ENCODE peak calls at places on chromosomes 6 and 20, in seven cellular contexts. W, F, D, Q, K, L and T are unnamed samples.

GRCh38 chr6:15327271-15327670 is 81.4 kb downstream of the JARID2 start:
- DNase-seq in W (peak; percentile 23), F (no peak), D (no peak), Q (no peak), K (no peak), L (peak; percentile 23), T (peak; percentile 31)

GRCh38 chr6:21949211-21949801 is 347.5 kb downstream of the PRL start:
- DNase-seq in W (no peak), F (no peak), D (no peak), Q (no peak), K (no peak), L (no peak), T (no peak)

GRCh38 chr20:48656661-48657211 is 171.1 kb downstream of the PREX1 start:
- DNase-seq in W (peak; percentile 35), F (peak; percentile 85), D (peak; percentile 95), Q (no peak), K (peak; percentile 97), L (no peak), T (no peak)

GRCh38 chr20:21048841-21049273 is 57.3 kb downstream of the LINC00237 start:
- DNase-seq in W (peak; percentile 58), F (peak; percentile 24), D (peak; percentile 13), Q (no peak), K (no peak), L (no peak), T (no peak)

GRCh38 chr6:164085086-164085485 is 670.6 kb downstream of the QKI start:
- DNase-seq in W (no peak), F (peak; percentile 80), D (peak; percentile 90), Q (no peak), K (no peak), L (no peak), T (peak; percentile 27)

GRCh38 chr20:47727909-47728361 is 57.3 kb downstream of the SULF2 start:
- DNase-seq in W (no peak), F (peak; percentile 29), D (peak; percentile 31), Q (no peak), K (peak; percentile 43), L (no peak), T (no peak)

GRCh38 chr6:28615955-28616747 is 90.5 kb downstream of the GPX5 start:
- DNase-seq in W (no peak), F (no peak), D (no peak), Q (no peak), K (no peak), L (no peak), T (no peak)

GRCh38 chr6:155171109-155171746 is 92.6 kb upstream of the CLDN20 start:
- DNase-seq in W (no peak), F (no peak), D (peak; percentile 19), Q (peak; percentile 85), K (peak; percentile 47), L (peak; percentile 96), T (peak; percentile 33)

GRCh38 chr6:163240556-163240955 is 174.0 kb upstream of the QKI start:
- DNase-seq in W (no peak), F (no peak), D (no peak), Q (no peak), K (no peak), L (no peak), T (no peak)

GRCh38 chr6:121430514-121431460 is 4.7 kb upstream of the GJA1 start:
- DNase-seq in W (no peak), F (no peak), D (peak; percentile 45), Q (no peak), K (peak; percentile 69), L (peak; percentile 63), T (peak; percentile 21)

GRCh38 chr6:43877463-43878126 is 107.6 kb downstream of the VEGFA start:
- DNase-seq in W (no peak), F (no peak), D (no peak), Q (no peak), K (no peak), L (no peak), T (no peak)

GRCh38 chr6:34871853-34872252 is 16.0 kb downstream of the TAF11 start:
- DNase-seq in W (no peak), F (no peak), D (no peak), Q (no peak), K (no peak), L (no peak), T (no peak)

GRCh38 chr6:136784910-136785746 is 7.1 kb downstream of the MAP3K5 start:
- DNase-seq in W (peak; percentile 59), F (peak; percentile 25), D (peak; percentile 41), Q (no peak), K (no peak), L (peak; percentile 34), T (no peak)

GRCh38 chr6:111852704-111853103 is 20.5 kb downstream of the FYN start:
- DNase-seq in W (no peak), F (no peak), D (peak; percentile 8), Q (peak; percentile 50), K (no peak), L (peak; percentile 10), T (peak; percentile 30)

GRCh38 chr6:129882510-129883023 is 21.5 kb upstream of the TMEM244 start:
- DNase-seq in W (no peak), F (no peak), D (no peak), Q (no peak), K (no peak), L (no peak), T (no peak)

GRCh38 chr6:45327956-45328522 is at the start of gene RUNX2:
- DNase-seq in W (no peak), F (no peak), D (peak; percentile 39), Q (peak; percentile 44), K (no peak), L (peak; percentile 69), T (no peak)

GRCh38 chr6:42007753-42008528 is 42.4 kb upstream of the TAF8 start:
- DNase-seq in W (no peak), F (no peak), D (no peak), Q (no peak), K (no peak), L (no peak), T (no peak)

GRCh38 chr20:38725959-38726848 is 1.9 kb downstream of the SLC32A1 start:
- DNase-seq in W (peak; percentile 68), F (no peak), D (no peak), Q (no peak), K (no peak), L (no peak), T (no peak)

GRCh38 chr6:144264270-144265060 is 20.7 kb upstream of the UTRN start:
- DNase-seq in W (peak; percentile 33), F (no peak), D (no peak), Q (peak; percentile 87), K (no peak), L (peak; percentile 93), T (no peak)

GRCh38 chr6:63425493-63425892 is 105.7 kb upstream of the LGSN start:
- DNase-seq in W (no peak), F (no peak), D (no peak), Q (no peak), K (no peak), L (no peak), T (no peak)

GRCh38 chr20:34515484-34516037 is 661 bp upstream of the DYNLRB1 start:
- DNase-seq in W (peak; percentile 80), F (peak; percentile 65), D (no peak), Q (peak; percentile 42), K (peak; percentile 59), L (peak; percentile 74), T (peak; percentile 58)

GRCh38 chr6:111478749-111479148 is 4.3 kb downstream of the REV3L start:
- DNase-seq in W (no peak), F (no peak), D (peak; percentile 16), Q (no peak), K (peak; percentile 65), L (peak; percentile 68), T (peak; percentile 15)

GRCh38 chr6:43941174-43941573 is 171.2 kb downstream of the VEGFA start:
- DNase-seq in W (no peak), F (no peak), D (no peak), Q (no peak), K (no peak), L (no peak), T (no peak)

GRCh38 chr6:80540700-80541099 is 434.2 kb downstream of the BCKDHB start:
- DNase-seq in W (no peak), F (no peak), D (no peak), Q (no peak), K (no peak), L (peak; percentile 45), T (no peak)

GRCh38 chr6:24064106-24064505 is 61.9 kb upstream of the NRSN1 start:
- DNase-seq in W (peak; percentile 11), F (no peak), D (peak; percentile 36), Q (no peak), K (peak; percentile 9), L (no peak), T (no peak)

GRCh38 chr20:25360631-25361286 is 29.9 kb downstream of the ABHD12 start:
- DNase-seq in W (peak; percentile 81), F (no peak), D (no peak), Q (peak; percentile 17), K (no peak), L (no peak), T (no peak)

GRCh38 chr20:4217349-4217761 is 202.0 kb upstream of the RNF24 start:
- DNase-seq in W (no peak), F (no peak), D (no peak), Q (no peak), K (no peak), L (peak; percentile 26), T (no peak)

GRCh38 chr20:1734269-1734858 is 76.8 kb upstream of the SIRPG start:
- DNase-seq in W (no peak), F (no peak), D (peak; percentile 36), Q (peak; percentile 1), K (peak; percentile 49), L (peak; percentile 40), T (no peak)

GRCh38 chr6:114398481-114398880 is 55.7 kb upstream of the HS3ST5 start:
- DNase-seq in W (no peak), F (no peak), D (no peak), Q (no peak), K (no peak), L (no peak), T (no peak)

GRCh38 chr6:132813173-132813856 is 1.1 kb upstream of the RPS12 start:
- DNase-seq in W (peak; percentile 53), F (peak; percentile 65), D (peak; percentile 66), Q (peak; percentile 45), K (peak; percentile 62), L (peak; percentile 53), T (peak; percentile 38)

GRCh38 chr20:41888434-41888833 is 270.3 kb upstream of the CHD6 start:
- DNase-seq in W (no peak), F (no peak), D (no peak), Q (no peak), K (no peak), L (no peak), T (no peak)

GRCh38 chr6:166005846-166006592 is 161.6 kb downstream of the TBXT start:
- DNase-seq in W (peak; percentile 64), F (peak; percentile 52), D (peak; percentile 70), Q (no peak), K (peak; percentile 65), L (peak; percentile 13), T (peak; percentile 89)

GRCh38 chr20:48889155-48889790 is 32.2 kb upstream of the ARFGEF2 start:
- DNase-seq in W (no peak), F (no peak), D (no peak), Q (no peak), K (no peak), L (no peak), T (no peak)

GRCh38 chr20:11492391-11492790 is 425.3 kb upstream of the BTBD3 start:
- DNase-seq in W (no peak), F (no peak), D (no peak), Q (no peak), K (no peak), L (no peak), T (no peak)

GRCh38 chr6:33144373-33144772 is 47.9 kb downstream of the COL11A2 start:
- DNase-seq in W (peak; percentile 36), F (no peak), D (peak; percentile 17), Q (no peak), K (no peak), L (peak; percentile 50), T (no peak)

GRCh38 chr6:138007014-138007472 is 100.2 kb downstream of the PERP start:
- DNase-seq in W (peak; percentile 41), F (no peak), D (peak; percentile 1), Q (peak; percentile 14), K (no peak), L (peak; percentile 80), T (no peak)

GRCh38 chr6:20319520-20320357 is 81.9 kb upstream of the E2F3 start:
- DNase-seq in W (no peak), F (peak; percentile 3), D (peak; percentile 8), Q (no peak), K (no peak), L (no peak), T (no peak)